ENCODE peak calls at places on chromosomes 6 and 20, in four cellular contexts. V is K562, O is HepG2, P is GM12878. Q is an unnamed sample.

GRCh38 chr6:106194949-106195919 is 109.1 kb downstream of the PRDM1 start:
- DNase-seq in V (no peak), O (no peak), P (no peak), Q (no peak)

GRCh38 chr6:19270616-19271015 is 566.6 kb upstream of the ID4 start:
- DNase-seq in V (no peak), O (no peak), P (no peak), Q (no peak)

GRCh38 chr20:48574383-48574782 is 253.4 kb downstream of the PREX1 start:
- DNase-seq in V (peak), O (no peak), P (no peak), Q (no peak)

GRCh38 chr6:139801571-139802321 is 427.3 kb upstream of the CITED2 start:
- DNase-seq in V (peak), O (no peak), P (no peak), Q (no peak)

GRCh38 chr6:100228437-100229424 is 234.7 kb upstream of the MCHR2 start:
- DNase-seq in V (peak), O (peak), P (peak), Q (peak)

GRCh38 chr6:1380625-1381396 is 8.6 kb upstream of the FOXF2 start:
- DNase-seq in V (no peak), O (no peak), P (no peak), Q (no peak)

GRCh38 chr6:127273499-127273898 is 6.8 kb downstream of the RNF146 start:
- DNase-seq in V (no peak), O (no peak), P (no peak), Q (no peak)

GRCh38 chr20:39155996-39156395 is 193.9 kb downstream of the DHX35 start:
- DNase-seq in V (no peak), O (no peak), P (no peak), Q (no peak)

GRCh38 chr6:26142026-26142425 is 54.8 kb downstream of the HFE start:
- DNase-seq in V (no peak), O (no peak), P (no peak), Q (no peak)

GRCh38 chr6:146598785-146599405 is at the start of gene ADGB:
- DNase-seq in V (peak), O (peak), P (no peak), Q (peak)

GRCh38 chr20:56187791-56188190 is 60.7 kb upstream of the MC3R start:
- DNase-seq in V (peak), O (peak), P (no peak), Q (no peak)

GRCh38 chr6:125948455-125948854 is 8.1 kb upstream of the HINT3 start:
- DNase-seq in V (peak), O (no peak), P (no peak), Q (no peak)

GRCh38 chr6:8995156-8995555 is 559.8 kb upstream of the SLC35B3 start:
- DNase-seq in V (no peak), O (no peak), P (no peak), Q (no peak)

GRCh38 chr20:24723953-24724352 is 225.1 kb upstream of the CST7 start:
- DNase-seq in V (no peak), O (no peak), P (no peak), Q (no peak)

GRCh38 chr6:15608406-15608805 is 54.4 kb downstream of the DTNBP1 start:
- DNase-seq in V (no peak), O (no peak), P (no peak), Q (no peak)

GRCh38 chr6:28203201-28203600 is 21.9 kb upstream of the ZSCAN9 start:
- DNase-seq in V (no peak), O (no peak), P (no peak), Q (peak)

GRCh38 chr6:43966374-43966658 is 160.9 kb downstream of the MRPL14 start:
- DNase-seq in V (no peak), O (no peak), P (no peak), Q (no peak)

GRCh38 chr6:105459884-105460283 is 57.0 kb upstream of the PREP start:
- DNase-seq in V (no peak), O (no peak), P (peak), Q (no peak)

GRCh38 chr20:51444472-51444871 is 98.0 kb downstream of the NFATC2 start:
- DNase-seq in V (no peak), O (no peak), P (no peak), Q (no peak)

GRCh38 chr6:156957931-156958547 is 180.9 kb downstream of the ARID1B start:
- DNase-seq in V (no peak), O (no peak), P (no peak), Q (no peak)

GRCh38 chr6:43740961-43741764 is 28.8 kb upstream of the VEGFA start:
- DNase-seq in V (no peak), O (no peak), P (no peak), Q (no peak)

GRCh38 chr20:1166963-1167720 is 17.6 kb downstream of the TMEM74B start:
- DNase-seq in V (no peak), O (no peak), P (no peak), Q (no peak)

GRCh38 chr20:52775786-52776185 is 196.4 kb upstream of the TSHZ2 start:
- DNase-seq in V (no peak), O (no peak), P (no peak), Q (no peak)

GRCh38 chr6:113375950-113376846 is 480.9 kb upstream of the MARCKS start:
- DNase-seq in V (no peak), O (no peak), P (no peak), Q (no peak)

GRCh38 chr20:8935878-8936277 is 133.0 kb upstream of the PLCB4 start:
- DNase-seq in V (no peak), O (no peak), P (no peak), Q (no peak)

DNA sequence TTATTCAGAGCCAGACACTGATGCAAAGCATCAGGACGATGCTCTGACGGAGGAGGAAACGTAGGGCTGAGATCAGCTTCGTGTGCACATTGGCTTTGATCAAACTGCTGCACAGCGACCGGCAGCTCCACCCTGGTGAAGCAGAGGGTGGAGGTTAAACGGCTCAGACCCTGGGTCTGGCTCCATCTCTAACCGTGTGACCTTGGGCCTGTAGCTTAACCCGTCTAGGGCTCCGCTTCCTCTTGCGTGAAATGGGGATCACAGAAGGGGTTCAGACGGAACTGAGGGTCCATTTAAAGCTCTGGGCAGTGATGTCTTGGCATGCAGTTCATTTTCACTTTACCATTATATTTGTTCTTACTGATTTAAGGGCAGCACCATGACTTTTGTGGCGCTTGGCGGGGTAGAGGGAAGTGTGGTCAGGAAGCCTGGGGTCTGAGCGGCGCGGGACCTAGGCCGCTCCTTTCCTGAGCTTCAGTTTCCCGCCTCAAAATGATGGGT is 639 bp downstream of the RBL1 start:
- DNase-seq in V (peak), O (peak), P (no peak), Q (peak)
- TF ChIP-seq MAX in V (peak), O (no peak), P (no peak), Q (no peak)

DNA sequence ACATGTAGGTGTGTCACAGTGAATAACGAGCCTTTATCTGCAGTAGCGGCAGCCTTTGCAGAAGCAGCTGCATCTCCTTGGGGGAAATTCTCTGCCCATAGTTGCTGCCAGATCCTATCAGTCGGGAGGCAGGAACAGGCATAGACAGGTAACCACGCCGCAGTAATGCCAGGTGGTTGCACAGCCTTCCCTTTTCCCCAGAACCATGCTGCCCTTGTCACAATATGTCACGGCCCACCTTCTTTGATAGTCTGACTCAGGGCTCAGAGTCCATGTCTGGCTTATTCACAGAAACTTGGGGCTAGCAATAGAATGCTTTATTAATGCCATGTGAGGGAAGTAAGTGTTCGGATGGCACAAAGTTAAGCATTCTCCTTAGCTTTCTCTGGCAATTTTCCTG is 76.6 kb downstream of the F13A1 start:
- DNase-seq in V (no peak), O (peak), P (no peak), Q (no peak)
- TF ChIP-seq NR2C2 in V (no peak), O (no peak), P (no peak), Q (no peak)

GRCh38 chr20:32421290-32421689 is 63.2 kb downstream of the ASXL1 start:
- DNase-seq in V (no peak), O (no peak), P (no peak), Q (no peak)
- TF ChIP-seq CREB1 in V (no peak), O (no peak), P (no peak), Q (no peak)

DNA sequence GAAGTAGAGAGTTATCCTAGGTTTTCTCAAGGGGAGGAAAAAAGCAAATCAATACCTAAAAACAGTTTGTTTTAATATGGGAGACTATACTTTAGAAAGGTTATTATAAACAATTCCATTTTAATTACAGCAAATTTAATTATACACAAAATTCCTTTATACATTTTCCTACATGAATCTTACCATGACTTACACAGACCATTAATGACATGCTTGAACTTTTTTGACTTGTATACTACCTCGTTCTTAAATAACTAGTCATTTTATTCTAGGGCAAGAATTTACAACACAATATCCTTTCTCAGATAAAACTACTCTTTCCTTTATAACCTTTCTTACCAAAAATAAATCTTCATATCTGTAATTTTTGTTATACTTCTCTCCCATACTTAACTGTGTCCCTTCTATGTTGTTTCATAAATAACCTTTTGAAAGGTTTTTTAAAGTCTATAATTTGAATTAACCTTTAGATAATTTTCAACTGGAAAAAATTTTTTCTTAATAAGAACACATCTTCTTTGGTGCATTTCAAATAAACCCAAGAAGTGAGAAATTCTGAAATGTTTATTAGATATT is 729.4 kb downstream of the TENT5A start:
- DNase-seq in V (peak), O (no peak), P (no peak), Q (no peak)
- TF ChIP-seq MAX in V (no peak), O (no peak), P (no peak), Q (no peak)

GRCh38 chr6:33289784-33290315 is 449 bp downstream of the PFDN6 start:
- DNase-seq in V (peak), O (no peak), P (no peak), Q (no peak)
- TF ChIP-seq NR2C2 in V (no peak), O (no peak), P (no peak), Q (no peak)

DNA sequence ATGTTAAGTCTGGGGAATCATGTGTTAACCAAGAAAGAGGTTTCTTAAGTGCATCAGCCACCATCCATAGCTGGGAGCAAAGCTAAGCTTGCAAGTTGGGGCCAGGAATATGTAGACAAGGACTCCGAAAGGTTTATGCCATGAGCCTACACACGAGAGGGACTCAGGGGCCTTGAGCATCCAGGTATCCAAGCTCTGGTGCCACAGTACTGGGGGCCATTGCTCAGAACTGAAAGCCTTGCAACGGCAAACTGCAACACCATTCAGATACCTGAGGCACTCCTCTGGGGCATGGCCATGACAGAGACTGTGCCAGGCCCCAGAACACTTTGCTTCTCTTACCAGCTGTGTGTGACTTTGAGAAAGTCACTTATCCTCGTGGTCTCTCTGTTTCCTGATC is 27.6 kb downstream of the PRND start:
- DNase-seq in V (no peak), O (no peak), P (no peak), Q (no peak)
- TF ChIP-seq CREB1 in V (no peak), O (no peak), P (no peak), Q (no peak)

GRCh38 chr20:19073584-19074198 is 138.8 kb upstream of the SLC24A3 start:
- DNase-seq in V (peak), O (peak), P (no peak), Q (peak)

GRCh38 chr20:19077370-19078220 is 134.8 kb upstream of the SLC24A3 start:
- DNase-seq in V (no peak), O (no peak), P (no peak), Q (no peak)

GRCh38 chr20:19072988-19073387 is 139.5 kb upstream of the SLC24A3 start:
- DNase-seq in V (no peak), O (no peak), P (no peak), Q (no peak)

GRCh38 chr20:19071902-19072498 is 140.4 kb upstream of the SLC24A3 start:
- DNase-seq in V (no peak), O (no peak), P (no peak), Q (no peak)

DNA sequence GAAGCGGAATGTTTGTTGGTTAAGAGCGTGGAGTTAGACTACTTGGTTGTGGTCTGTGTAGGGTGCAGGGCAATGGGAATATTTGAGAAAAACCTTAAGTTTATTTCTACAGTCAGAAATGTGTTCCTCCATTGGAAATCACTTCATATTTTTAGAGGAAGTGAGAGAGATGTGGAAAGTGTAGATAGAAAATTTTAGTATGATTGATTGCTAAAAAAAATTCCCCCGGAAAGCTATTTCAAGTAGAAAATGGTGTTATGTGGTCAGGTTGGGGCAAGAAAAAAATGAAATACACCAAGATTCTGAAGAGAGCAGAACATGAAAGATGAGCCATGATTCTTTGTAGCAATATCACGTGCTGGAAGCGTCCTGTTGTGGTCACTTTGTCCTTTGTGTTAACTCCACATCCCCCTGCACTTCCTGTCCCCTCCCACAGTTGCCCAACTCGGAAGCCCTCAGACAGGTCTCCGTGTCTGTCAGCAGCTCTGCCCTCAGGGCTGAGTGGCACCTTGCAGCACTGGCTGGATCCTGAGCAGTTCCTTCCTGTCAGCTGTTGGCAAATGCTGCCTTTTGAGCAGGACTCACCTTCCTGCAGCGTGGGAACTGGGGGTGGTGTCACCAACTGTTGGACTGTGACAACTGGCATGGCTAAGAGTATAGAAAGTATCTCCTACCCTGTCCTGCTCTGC is 137.5 kb upstream of the SLC24A3 start:
- DNase-seq in V (no peak), O (no peak), P (peak), Q (no peak)
- TF ChIP-seq MAX in V (no peak), O (no peak), P (no peak), Q (no peak)

DNA sequence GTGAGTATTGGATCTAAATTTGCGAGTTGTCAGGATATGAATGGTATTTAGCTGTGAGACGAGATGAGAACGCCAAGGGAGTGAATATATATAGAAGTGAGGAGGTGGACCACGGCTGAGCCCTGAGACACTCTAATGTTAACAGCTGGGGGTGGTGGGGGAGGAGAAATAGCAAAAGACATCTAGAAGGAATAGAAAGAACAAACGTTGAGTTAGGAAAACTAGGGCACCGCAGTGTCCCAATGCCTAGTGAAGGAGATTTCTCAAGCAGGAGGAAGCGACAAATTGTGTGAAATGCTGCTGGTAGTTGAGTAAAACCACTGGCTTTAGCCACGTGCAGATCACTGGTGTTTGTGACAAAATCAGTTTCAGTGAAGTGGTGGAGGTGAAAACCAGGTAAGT is 56.9 kb downstream of the CD164 start:
- DNase-seq in V (no peak), O (no peak), P (no peak), Q (no peak)
- TF ChIP-seq NR2C2 in V (no peak), O (no peak), P (no peak), Q (no peak)

GRCh38 chr6:72809701-72810379 is 188.0 kb downstream of the KCNQ5 start:
- DNase-seq in V (no peak), O (no peak), P (no peak), Q (no peak)
- TF ChIP-seq CREB1 in V (no peak), O (no peak), P (no peak), Q (no peak)

GRCh38 chr6:42278131-42278853 is 60.6 kb upstream of the MRPS10 start:
- DNase-seq in V (no peak), O (no peak), P (no peak), Q (no peak)
- TF ChIP-seq MAX in V (no peak), O (no peak), P (no peak), Q (no peak)